ENCODE peak calls at places on chromosomes 3 and 15, in seven cellular contexts. X is left cardiac atrium; Y is activated CD4-positive, alpha-beta T cell treated with anti-CD3 and anti-CD28 coated beads, Interleukin-2, amount 50 U/mL, for 1 hour; A is A549; N is stimulated activated CD4-positive, alpha-beta T cell treated with anti-CD3 and anti-CD28 coated beads, Interleukin-1b, Interleukin-23, amount 100 ng/mL, for 24 hours; W is naive thymus-derived CD8-positive, alpha-beta T cell; C is T-helper 2 cell. T is an unnamed sample.

GRCh38 chr15:77591960-77592613 is 40.6 kb downstream of the LINGO1 start:
- DNase-seq in X (no peak), Y (no peak), A (no peak), N (no peak), W (no peak), C (no peak), T (no peak)

GRCh38 chr3:121508384-121508783 is 37.4 kb downstream of the POLQ start:
- DNase-seq in X (no peak), Y (no peak), A (no peak), N (no peak), W (no peak), C (no peak), T (no peak)

GRCh38 chr15:62218841-62219240 is 53.8 kb upstream of the C2CD4B start:
- DNase-seq in X (no peak), Y (no peak), A (no peak), N (no peak), W (no peak), C (no peak), T (no peak)

GRCh38 chr15:68650901-68651709 is 72.3 kb downstream of the CORO2B start:
- DNase-seq in X (peak), Y (peak), A (peak), N (peak), W (no peak), C (no peak), T (peak)

GRCh38 chr3:45907769-45908705 is 21.7 kb downstream of the CCR9 start:
- DNase-seq in X (no peak), Y (no peak), A (no peak), N (no peak), W (no peak), C (peak), T (no peak)

GRCh38 chr15:88834211-88834812 is 31.1 kb downstream of the ACAN start:
- DNase-seq in X (peak), Y (peak), A (peak), N (no peak), W (no peak), C (no peak), T (no peak)

GRCh38 chr3:31895471-31895870 is 85.6 kb downstream of the OSBPL10 start:
- DNase-seq in X (no peak), Y (no peak), A (no peak), N (no peak), W (no peak), C (no peak), T (no peak)

GRCh38 chr3:107845355-107846281 is 245.2 kb downstream of the CD47 start:
- DNase-seq in X (no peak), Y (no peak), A (no peak), N (no peak), W (no peak), C (no peak), T (no peak)

GRCh38 chr3:138681463-138682215 is 73.1 kb downstream of the FAIM start:
- DNase-seq in X (no peak), Y (no peak), A (no peak), N (no peak), W (no peak), C (no peak), T (no peak)

GRCh38 chr3:127141921-127142730 is 50.8 kb upstream of the PRR23E start:
- DNase-seq in X (no peak), Y (no peak), A (peak), N (no peak), W (no peak), C (no peak), T (peak)

GRCh38 chr3:17258823-17259436 is 374.2 kb downstream of the PLCL2 start:
- DNase-seq in X (no peak), Y (no peak), A (peak), N (no peak), W (no peak), C (no peak), T (no peak)

GRCh38 chr3:138440596-138440995 is 6.2 kb downstream of the ESYT3 start:
- DNase-seq in X (no peak), Y (no peak), A (no peak), N (no peak), W (no peak), C (no peak), T (no peak)

GRCh38 chr15:73930371-73930770 is 4.1 kb downstream of the LOXL1 start:
- DNase-seq in X (peak), Y (no peak), A (no peak), N (no peak), W (no peak), C (no peak), T (no peak)

GRCh38 chr3:114582929-114583328 is 289.1 kb downstream of the TIGIT start:
- DNase-seq in X (no peak), Y (no peak), A (no peak), N (no peak), W (no peak), C (no peak), T (no peak)

GRCh38 chr3:107068980-107069379 is 308.3 kb upstream of the CCDC54 start:
- DNase-seq in X (no peak), Y (no peak), A (no peak), N (no peak), W (no peak), C (no peak), T (no peak)

GRCh38 chr3:186406669-186407635 is 44.9 kb upstream of the DGKG start:
- DNase-seq in X (peak), Y (no peak), A (no peak), N (no peak), W (no peak), C (no peak), T (peak)

GRCh38 chr3:28590216-28590615 is 241.6 kb upstream of the AZI2 start:
- DNase-seq in X (no peak), Y (no peak), A (no peak), N (no peak), W (no peak), C (no peak), T (no peak)

GRCh38 chr3:122005033-122005565 is 16.9 kb downstream of the ILDR1 start:
- DNase-seq in X (no peak), Y (no peak), A (no peak), N (no peak), W (no peak), C (no peak), T (no peak)

GRCh38 chr3:101303089-101303731 is 17.2 kb downstream of the IMPG2 start:
- DNase-seq in X (no peak), Y (no peak), A (no peak), N (no peak), W (no peak), C (no peak), T (no peak)

T was measured in sigmoid colon.